ENCODE peak calls at places on chromosome 15, in eight cellular contexts. L is left ventricle myocardium inferior, P is skeletal muscle cell, Z is AG04450, U is Peyer's patch, D is cardiac fibroblast, Y is PC-3, W is heart left ventricle. H is an unnamed sample.

GRCh38 chr15:41950505-41950904 is 21.9 kb downstream of the EHD4 start:
- DNase-seq in L (no peak), P (no peak), Z (no peak), U (no peak), D (no peak), Y (no peak), W (no peak), H (no peak)

GRCh38 chr15:36798789-36799188 is 219.4 kb downstream of the CDIN1 start:
- DNase-seq in L (no peak), P (no peak), Z (no peak), U (no peak), D (no peak), Y (no peak), W (no peak), H (no peak)

GRCh38 chr15:96029172-96029571 is 301.3 kb upstream of the NR2F2 start:
- DNase-seq in L (no peak), P (no peak), Z (no peak), U (no peak), D (no peak), Y (no peak), W (no peak), H (no peak)

GRCh38 chr15:90060797-90061196 is 41.5 kb downstream of the IDH2 start:
- DNase-seq in L (no peak), P (no peak), Z (no peak), U (no peak), D (no peak), Y (no peak), W (no peak), H (no peak)

GRCh38 chr15:51499379-51499976 is 123.1 kb downstream of the DMXL2 start:
- DNase-seq in L (no peak), P (no peak), Z (peak), U (no peak), D (peak), Y (peak), W (no peak), H (peak)

GRCh38 chr15:36612063-36612788 is 32.8 kb downstream of the CDIN1 start:
- DNase-seq in L (no peak), P (no peak), Z (peak), U (no peak), D (peak), Y (peak), W (no peak), H (no peak)

GRCh38 chr15:34442891-34443290 is 5.3 kb upstream of the GOLGA8A start:
- DNase-seq in L (no peak), P (no peak), Z (no peak), U (no peak), D (no peak), Y (no peak), W (no peak), H (no peak)

GRCh38 chr15:38587214-38587613 is 22.6 kb upstream of the RASGRP1 start:
- DNase-seq in L (no peak), P (no peak), Z (no peak), U (no peak), D (no peak), Y (no peak), W (no peak), H (no peak)

GRCh38 chr15:85805392-85805791 is 10.7 kb upstream of the KLHL25 start:
- DNase-seq in L (no peak), P (no peak), Z (no peak), U (no peak), D (no peak), Y (no peak), W (no peak), H (no peak)

GRCh38 chr15:74274485-74275038 is 38.4 kb downstream of the CCDC33 start:
- DNase-seq in L (no peak), P (no peak), Z (no peak), U (no peak), D (no peak), Y (no peak), W (no peak), H (no peak)

GRCh38 chr15:61639491-61639890 is 410.4 kb upstream of the RORA start:
- DNase-seq in L (no peak), P (no peak), Z (no peak), U (no peak), D (no peak), Y (no peak), W (no peak), H (no peak)

GRCh38 chr15:34693053-34693744 is 61.6 kb downstream of the GJD2 start:
- DNase-seq in L (no peak), P (peak), Z (no peak), U (no peak), D (no peak), Y (peak), W (no peak), H (no peak)

GRCh38 chr15:65033659-65034269 is 4.3 kb upstream of the MTFMT start:
- DNase-seq in L (no peak), P (no peak), Z (no peak), U (peak), D (peak), Y (peak), W (no peak), H (peak)

GRCh38 chr15:20280933-20281463 is 260.6 kb downstream of the GOLGA6L6 start:
- DNase-seq in L (no peak), P (no peak), Z (no peak), U (peak), D (no peak), Y (no peak), W (no peak), H (no peak)

GRCh38 chr15:86892774-86893449 is 813.2 kb downstream of the AGBL1 start:
- DNase-seq in L (no peak), P (no peak), Z (no peak), U (no peak), D (peak), Y (peak), W (no peak), H (no peak)

GRCh38 chr15:75725719-75726607 is 13.3 kb upstream of the CSPG4 start:
- DNase-seq in L (no peak), P (no peak), Z (no peak), U (no peak), D (no peak), Y (no peak), W (no peak), H (no peak)

GRCh38 chr15:57534279-57534678 is 57.4 kb upstream of the MYZAP start:
- DNase-seq in L (no peak), P (no peak), Z (no peak), U (no peak), D (peak), Y (no peak), W (no peak), H (peak)

GRCh38 chr15:44662478-44663409 is 718 bp downstream of the SPG11 start:
- DNase-seq in L (peak), P (no peak), Z (no peak), U (peak), D (peak), Y (peak), W (peak), H (peak)

GRCh38 chr15:43769584-43770228 is 7.1 kb downstream of the ELL3 start:
- DNase-seq in L (peak), P (no peak), Z (peak), U (peak), D (peak), Y (peak), W (peak), H (peak)

GRCh38 chr15:59723686-59724336 is 34.7 kb upstream of the BNIP2 start:
- DNase-seq in L (no peak), P (no peak), Z (no peak), U (no peak), D (no peak), Y (no peak), W (no peak), H (no peak)

GRCh38 chr15:83692820-83693581 is 39.1 kb downstream of the ADAMTSL3 start:
- DNase-seq in L (no peak), P (no peak), Z (no peak), U (no peak), D (peak), Y (no peak), W (no peak), H (no peak)

GRCh38 chr15:89936051-89936792 is 23.5 kb upstream of the ARPIN start:
- DNase-seq in L (no peak), P (no peak), Z (no peak), U (no peak), D (no peak), Y (no peak), W (no peak), H (peak)

GRCh38 chr15:74378853-74379252 is 11.4 kb upstream of the CYP11A1 start:
- DNase-seq in L (no peak), P (no peak), Z (no peak), U (no peak), D (peak), Y (no peak), W (no peak), H (no peak)

GRCh38 chr15:29822100-29822684 is at the start of gene TJP1:
- DNase-seq in L (peak), P (no peak), Z (peak), U (peak), D (peak), Y (peak), W (peak), H (no peak)

GRCh38 chr15:63983071-63983711 is 63.1 kb downstream of the DAPK2 start:
- DNase-seq in L (no peak), P (no peak), Z (no peak), U (peak), D (no peak), Y (no peak), W (no peak), H (no peak)

GRCh38 chr15:82045179-82045891 is 483 bp downstream of the MEX3B start:
- DNase-seq in L (peak), P (no peak), Z (no peak), U (peak), D (peak), Y (no peak), W (peak), H (no peak)

GRCh38 chr15:63718590-63719035 is 115.1 kb downstream of the HERC1 start:
- DNase-seq in L (no peak), P (peak), Z (peak), U (no peak), D (peak), Y (peak), W (no peak), H (no peak)

GRCh38 chr15:64911317-64912186 is at the start of gene ANKDD1A:
- DNase-seq in L (peak), P (no peak), Z (no peak), U (peak), D (peak), Y (peak), W (peak), H (no peak)

GRCh38 chr15:27934782-27935181 is 164.3 kb downstream of the OCA2 start:
- DNase-seq in L (no peak), P (no peak), Z (no peak), U (no peak), D (no peak), Y (no peak), W (no peak), H (no peak)

GRCh38 chr15:70817266-70817665 is 36.7 kb downstream of the LARP6 start:
- DNase-seq in L (no peak), P (no peak), Z (no peak), U (no peak), D (no peak), Y (no peak), W (no peak), H (no peak)
- H3K4me3 ChIP-seq in L (no peak), P (no peak), Z (no peak), U (no peak), D (no peak), Y (no peak), W (no peak), H (no peak)

GRCh38 chr15:70098170-70098460 is 398 bp upstream of the TLE3 start:
- DNase-seq in L (no peak), P (no peak), Z (no peak), U (peak), D (no peak), Y (no peak), W (no peak), H (no peak)
- H3K4me3 ChIP-seq in L (peak), P (peak), Z (peak), U (peak), D (peak), Y (peak), W (peak), H (peak)

GRCh38 chr15:88604381-88604951 is 16.7 kb upstream of the AEN start:
- DNase-seq in L (no peak), P (no peak), Z (no peak), U (no peak), D (no peak), Y (no peak), W (no peak), H (no peak)

GRCh38 chr15:88604972-88605506 is 16.1 kb upstream of the AEN start:
- DNase-seq in L (no peak), P (no peak), Z (no peak), U (no peak), D (no peak), Y (no peak), W (no peak), H (no peak)

GRCh38 chr15:88608607-88609181 is 12.4 kb upstream of the AEN start:
- DNase-seq in L (no peak), P (no peak), Z (no peak), U (no peak), D (no peak), Y (peak), W (no peak), H (no peak)

GRCh38 chr15:88605507-88606436 is 15.4 kb upstream of the AEN start:
- DNase-seq in L (peak), P (no peak), Z (no peak), U (no peak), D (no peak), Y (no peak), W (peak), H (no peak)

GRCh38 chr15:88606437-88606794 is 14.7 kb upstream of the AEN start:
- DNase-seq in L (no peak), P (no peak), Z (no peak), U (no peak), D (no peak), Y (no peak), W (no peak), H (no peak)
- H3K4me3 ChIP-seq in L (no peak), P (no peak), Z (no peak), U (no peak), D (no peak), Y (no peak), W (no peak), H (no peak)

GRCh38 chr15:25862469-25863066 is 559 bp downstream of the ATP10A start:
- DNase-seq in L (no peak), P (no peak), Z (no peak), U (peak), D (peak), Y (peak), W (no peak), H (no peak)

GRCh38 chr15:25862087-25862468 is 1.0 kb downstream of the ATP10A start:
- DNase-seq in L (no peak), P (no peak), Z (no peak), U (peak), D (no peak), Y (no peak), W (no peak), H (no peak)

GRCh38 chr15:25864966-25865365 is 1.8 kb upstream of the ATP10A start:
- DNase-seq in L (no peak), P (no peak), Z (no peak), U (no peak), D (no peak), Y (peak), W (no peak), H (no peak)

GRCh38 chr15:25863067-25863967 is at the start of gene ATP10A:
- DNase-seq in L (peak), P (no peak), Z (no peak), U (no peak), D (peak), Y (peak), W (peak), H (no peak)

GRCh38 chr15:25863968-25864580 is 947 bp upstream of the ATP10A start:
- DNase-seq in L (no peak), P (no peak), Z (no peak), U (no peak), D (no peak), Y (no peak), W (no peak), H (no peak)
- H3K4me3 ChIP-seq in L (peak), P (peak), Z (peak), U (no peak), D (no peak), Y (peak), W (peak), H (no peak)

GRCh38 chr15:68430471-68431036 is 1.4 kb downstream of the ITGA11 start:
- DNase-seq in L (no peak), P (no peak), Z (no peak), U (peak), D (no peak), Y (no peak), W (no peak), H (no peak)
- H3K4me3 ChIP-seq in L (peak), P (peak), Z (peak), U (peak), D (peak), Y (no peak), W (peak), H (no peak)

GRCh38 chr15:72235298-72235697 is 4.3 kb upstream of the PKM start:
- DNase-seq in L (no peak), P (no peak), Z (no peak), U (no peak), D (no peak), Y (no peak), W (no peak), H (no peak)

GRCh38 chr15:72236381-72237285 is 5.6 kb upstream of the PKM start:
- DNase-seq in L (no peak), P (no peak), Z (no peak), U (no peak), D (no peak), Y (no peak), W (no peak), H (no peak)

GRCh38 chr15:72238586-72238985 is 7.6 kb upstream of the PKM start:
- DNase-seq in L (no peak), P (no peak), Z (no peak), U (no peak), D (no peak), Y (no peak), W (no peak), H (no peak)

GRCh38 chr15:72239652-72240051 is 8.7 kb upstream of the PKM start:
- DNase-seq in L (no peak), P (no peak), Z (no peak), U (no peak), D (no peak), Y (no peak), W (no peak), H (no peak)

DNA sequence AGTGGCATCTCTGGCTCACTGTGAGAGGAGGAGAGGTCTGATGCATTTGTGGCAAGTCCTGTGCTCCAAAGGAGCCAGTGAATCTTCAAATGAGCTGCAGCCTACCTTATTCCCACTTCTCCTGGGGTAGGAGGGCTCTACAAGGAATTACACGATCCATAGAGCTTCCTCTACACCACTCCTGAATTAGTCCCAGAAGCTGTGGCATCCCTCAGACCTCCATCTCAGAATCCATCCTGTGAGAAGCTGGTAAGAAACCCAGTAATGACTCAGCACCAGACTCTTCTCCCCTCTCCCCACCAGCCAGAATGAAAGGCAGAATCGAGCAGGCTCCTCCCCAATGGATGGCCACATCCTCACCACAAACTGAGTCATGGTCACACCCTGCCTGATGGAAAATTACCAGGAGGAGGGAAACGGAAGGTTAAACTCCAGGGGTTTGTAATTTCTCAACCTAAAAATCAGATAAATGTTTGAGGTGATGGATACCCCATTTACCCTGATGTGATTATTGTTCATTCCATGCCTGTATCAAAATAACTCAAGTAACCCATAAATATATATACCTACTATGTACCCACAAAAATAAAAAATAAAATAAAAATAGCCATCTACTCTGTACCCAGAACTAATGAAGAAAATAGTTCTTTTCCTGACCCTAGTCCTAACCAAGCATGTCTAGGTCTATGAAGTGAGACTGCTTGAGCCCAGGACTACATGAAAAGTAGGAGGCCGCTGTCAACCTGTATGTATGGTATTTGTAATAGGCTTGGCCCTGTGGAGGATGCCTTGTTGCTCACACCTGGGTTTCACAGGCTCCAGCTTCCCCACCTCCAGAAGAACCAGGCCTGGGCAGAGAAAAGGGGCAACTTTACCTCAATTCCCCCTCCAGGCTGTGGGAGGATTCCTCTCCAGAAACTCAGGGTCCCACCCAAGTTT is 6.6 kb upstream of the PKM start:
- DNase-seq in L (no peak), P (peak), Z (peak), U (peak), D (peak), Y (peak), W (peak), H (peak)
- H3K4me3 ChIP-seq in L (no peak), P (peak), Z (peak), U (no peak), D (peak), Y (peak), W (no peak), H (peak)

GRCh38 chr15:40564591-40565332 is at the start of gene CCDC32:
- DNase-seq in L (peak), P (peak), Z (peak), U (peak), D (peak), Y (peak), W (peak), H (peak)
- H3K4me3 ChIP-seq in L (peak), P (peak), Z (peak), U (peak), D (peak), Y (peak), W (peak), H (peak)

GRCh38 chr15:78711638-78712037 is 70.6 kb upstream of the CHRNB4 start:
- DNase-seq in L (no peak), P (no peak), Z (no peak), U (no peak), D (no peak), Y (no peak), W (no peak), H (no peak)

GRCh38 chr15:78712797-78713515 is 71.9 kb upstream of the CHRNB4 start:
- DNase-seq in L (no peak), P (no peak), Z (no peak), U (no peak), D (no peak), Y (no peak), W (no peak), H (peak)

GRCh38 chr15:78714890-78715289 is 73.9 kb upstream of the CHRNB4 start:
- DNase-seq in L (no peak), P (no peak), Z (no peak), U (no peak), D (no peak), Y (peak), W (no peak), H (peak)

GRCh38 chr15:78708713-78709112 is 67.7 kb upstream of the CHRNB4 start:
- DNase-seq in L (no peak), P (no peak), Z (no peak), U (no peak), D (no peak), Y (no peak), W (no peak), H (no peak)

GRCh38 chr15:78709263-78709882 is 68.4 kb upstream of the CHRNB4 start:
- DNase-seq in L (peak), P (no peak), Z (no peak), U (peak), D (peak), Y (peak), W (peak), H (peak)
- H3K4me3 ChIP-seq in L (no peak), P (peak), Z (peak), U (no peak), D (no peak), Y (peak), W (no peak), H (no peak)